ENCODE peak calls at places on chromosomes 16 and 17, in ten cellular contexts. H, Q, E, N, K, L, B, I, O and J are unnamed samples.

GRCh38 chr16:48608452-48608851 is 1.5 kb downstream of the N4BP1 start:
- DNase-seq in Q (no peak), O (no peak), K (no peak), L (peak; percentile 81), E (no peak), H (no peak), B (no peak), N (no peak), I (no peak), J (no peak)

GRCh38 chr17:45414997-45415881 is 17.4 kb downstream of the ARHGAP27 start:
- DNase-seq in O (no peak), I (no peak), Q (no peak), L (no peak), B (no peak), H (no peak), E (no peak), N (no peak), K (no peak), J (no peak)

GRCh38 chr17:77493901-77494663 is 353.3 kb downstream of the SEC14L1 start:
- DNase-seq in O (peak; percentile 2), N (no peak), L (no peak), Q (no peak), I (no peak), E (no peak), B (no peak), H (no peak), K (no peak), J (no peak)

GRCh38 chr16:1082266-1082951 is 9.9 kb downstream of the SSTR5 start:
- DNase-seq in L (no peak), I (peak; percentile 3), Q (no peak), O (no peak), H (no peak), N (peak; percentile 12), E (no peak), K (no peak), B (peak; percentile 59), J (no peak)

GRCh38 chr16:55842369-55843104 is 9.6 kb upstream of the CES1 start:
- DNase-seq in B (peak; percentile 64), L (peak; percentile 47), O (peak; percentile 25), E (peak; percentile 62), H (peak; percentile 34), Q (peak; percentile 76), N (peak; percentile 45), K (no peak), I (peak; percentile 40), J (no peak)

GRCh38 chr16:1042076-1042744 is 30.3 kb upstream of the SSTR5 start:
- DNase-seq in H (no peak), Q (no peak), O (no peak), K (no peak), N (no peak), L (no peak), E (no peak), B (no peak), I (no peak), J (no peak)

GRCh38 chr17:69213059-69213813 is 15.4 kb downstream of the ABCA10 start:
- DNase-seq in E (no peak), O (no peak), B (no peak), H (no peak), N (no peak), K (no peak), Q (peak; percentile 68), L (no peak), I (no peak), J (no peak)

GRCh38 chr17:58307468-58308172 is 21.0 kb downstream of the TSPOAP1 start:
- DNase-seq in N (no peak), E (no peak), Q (no peak), B (no peak), I (no peak), L (no peak), H (no peak), O (no peak), K (no peak), J (peak; percentile 83)

GRCh38 chr16:27529962-27530361 is 19.8 kb downstream of the GTF3C1 start:
- DNase-seq in E (no peak), N (peak; percentile 82), Q (no peak), H (no peak), B (peak; percentile 12), I (peak; percentile 90), K (no peak), L (no peak), O (no peak), J (no peak)

GRCh38 chr16:2194852-2195315 is 1.5 kb downstream of the CASKIN1 start:
- DNase-seq in B (peak; percentile 53), I (peak; percentile 22), N (peak; percentile 39), L (peak; percentile 80), E (peak; percentile 70), O (peak; percentile 78), K (no peak), H (peak; percentile 48), Q (peak; percentile 89), J (no peak)

GRCh38 chr16:81283044-81283443 is 31.7 kb upstream of the GAN start:
- DNase-seq in L (no peak), E (no peak), K (no peak), H (no peak), O (no peak), I (no peak), N (no peak), B (no peak), Q (no peak), J (no peak)

GRCh38 chr16:23290189-23291062 is 11.7 kb upstream of the SCNN1B start:
- DNase-seq in I (no peak), O (no peak), Q (no peak), N (no peak), B (no peak), L (peak; percentile 60), K (no peak), H (no peak), E (no peak), J (no peak)

GRCh38 chr16:66357523-66357928 is 9.0 kb upstream of the CDH5 start:
- DNase-seq in K (peak; percentile 51), Q (peak; percentile 87), E (peak; percentile 76), H (peak; percentile 75), N (peak; percentile 83), L (peak; percentile 39), B (peak; percentile 92), I (peak; percentile 87), O (peak; percentile 60), J (no peak)

DNA sequence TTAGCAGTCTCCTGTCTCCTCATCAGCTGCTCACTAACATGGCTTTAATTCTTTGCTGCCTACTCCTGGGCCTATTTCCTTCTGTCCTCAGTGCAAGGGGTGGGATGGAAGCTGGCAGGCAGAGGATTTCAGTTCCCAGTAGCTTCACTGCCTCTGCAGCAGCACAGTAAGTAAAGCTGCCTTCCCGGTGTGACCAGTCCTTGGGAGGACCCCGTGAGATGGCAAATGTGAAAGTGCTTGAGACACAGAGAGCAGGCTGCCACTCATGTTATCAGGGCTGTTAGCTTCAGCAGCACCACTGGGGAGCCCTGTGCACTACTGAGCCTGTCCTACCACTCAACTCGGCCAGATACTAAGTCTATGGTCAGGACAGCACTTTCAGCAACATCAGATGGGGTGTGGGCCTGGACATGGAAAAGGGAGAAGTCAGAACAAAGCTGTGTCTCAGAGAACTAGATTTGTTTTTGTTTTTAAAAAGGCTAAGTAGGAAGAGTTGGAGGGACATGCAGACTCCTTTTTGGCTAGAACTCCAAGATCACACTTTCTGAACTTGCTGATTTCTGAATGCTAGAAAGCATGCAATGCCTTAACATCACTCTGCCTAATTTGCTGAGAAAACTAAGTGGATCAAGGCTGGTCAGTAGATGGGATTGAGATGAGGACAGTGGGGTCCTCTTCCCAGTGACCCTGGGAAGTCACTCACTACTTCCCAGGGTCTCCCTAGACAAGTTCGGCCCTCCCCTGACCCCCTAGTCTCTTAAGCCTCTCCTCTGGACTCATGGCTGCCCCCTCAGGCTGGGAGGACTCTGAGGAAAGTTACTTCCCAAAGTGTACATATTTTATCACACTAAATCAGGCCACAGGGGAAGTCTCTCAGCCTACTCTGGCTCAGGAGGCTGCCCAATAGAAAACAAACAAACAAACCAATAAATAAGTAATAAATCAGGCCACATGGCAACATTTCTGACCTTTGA is 1.1 kb downstream of the ACSF2 start:
- DNase-seq in Q (peak; percentile 73), O (peak; percentile 31), I (peak; percentile 17), K (no peak), N (peak; percentile 37), H (peak; percentile 16), E (peak; percentile 89), L (peak; percentile 55), B (peak; percentile 37), J (no peak)
- TF ChIP-seq CTCF in Q (peak; percentile 57), O (no peak), I (peak; percentile 19), K (no peak), N (peak; percentile 18), H (no peak), E (peak; percentile 77), L (peak; percentile 31), B (no peak), J (peak; percentile 23)

GRCh38 chr17:290121-290521 is 62.5 kb downstream of the RPH3AL start:
- DNase-seq in N (no peak), K (no peak), Q (no peak), H (no peak), I (no peak), B (no peak), L (no peak), O (no peak), E (no peak), J (no peak)
- TF ChIP-seq CTCF in N (no peak), K (no peak), Q (no peak), H (no peak), I (no peak), B (no peak), L (no peak), O (no peak), E (no peak), J (no peak)

GRCh38 chr17:14882131-14882530 is 383.0 kb downstream of the PMP22 start:
- DNase-seq in E (no peak), K (no peak), B (no peak), I (no peak), Q (no peak), O (no peak), N (peak; percentile 62), H (no peak), L (no peak), J (no peak)

DNA sequence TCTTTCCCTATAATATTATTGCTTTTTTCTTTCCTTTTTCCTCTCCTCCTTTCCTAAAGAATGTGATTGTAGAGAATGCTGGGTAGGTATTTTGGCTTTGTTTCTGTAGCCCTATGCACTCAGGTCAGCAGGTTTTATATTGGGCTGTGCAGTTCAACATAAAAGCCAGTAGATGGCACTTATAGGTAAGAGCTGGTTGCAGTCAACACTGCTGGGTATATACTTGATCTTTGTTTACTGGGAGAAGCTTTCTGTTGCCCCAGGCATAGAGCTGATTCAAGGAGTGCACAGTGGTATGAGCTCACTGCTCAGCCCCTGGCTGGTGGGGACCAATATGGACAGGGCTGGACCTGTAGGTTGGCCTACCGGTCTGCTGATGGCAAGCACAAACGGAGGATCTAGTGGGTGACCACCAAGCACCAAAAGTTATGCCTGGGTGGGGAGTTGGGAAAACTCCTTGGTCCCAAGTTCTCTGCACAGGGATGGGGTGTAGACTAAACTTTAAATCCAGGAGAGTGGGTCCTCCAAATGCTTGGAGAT is 378.9 kb downstream of the PMP22 start:
- DNase-seq in N (no peak), O (no peak), I (peak; percentile 1), B (peak; percentile 8), K (no peak), L (no peak), H (no peak), Q (peak; percentile 74), E (peak; percentile 0), J (no peak)
- TF ChIP-seq CTCF in N (peak; percentile 22), O (no peak), I (peak; percentile 25), B (peak; percentile 41), K (no peak), L (no peak), H (no peak), Q (peak; percentile 73), E (no peak), J (no peak)

GRCh38 chr17:34517406-34517805 is 62.0 kb upstream of the TMEM132E start:
- DNase-seq in E (no peak), B (no peak), Q (no peak), I (no peak), L (no peak), H (no peak), K (no peak), O (no peak), N (no peak), J (no peak)

GRCh38 chr17:34519286-34519685 is 60.1 kb upstream of the TMEM132E start:
- DNase-seq in I (no peak), B (no peak), H (peak; percentile 60), O (no peak), Q (peak; percentile 95), L (peak; percentile 40), K (no peak), N (no peak), E (peak; percentile 25), J (no peak)
- TF ChIP-seq CTCF in I (peak; percentile 25), B (peak; percentile 35), H (peak; percentile 70), O (no peak), Q (peak; percentile 82), L (peak; percentile 59), K (no peak), N (peak; percentile 10), E (peak; percentile 41), J (peak; percentile 24)